ENCODE peak calls at places on chromosomes 16 and 17, in seven cellular contexts. T is endothelial cell; R is NCI-H1694 treated with DMSO at 0.1 percent for 48 hours; P is NCI-H774; Y is naive thymus-derived CD4-positive, alpha-beta T cell; I is renal cortical epithelial cell; X is stimulated activated CD8-positive, alpha-beta memory T cell treated with anti-CD3 and anti-CD28 coated beads, Interleukin-7, amount 100 ng/mL, for 24 hours. L is an unnamed sample.

GRCh38 chr17:45110676-45111611 is 21.4 kb downstream of the PLCD3 start:
- DNase-seq in R (no peak), T (no peak), P (no peak), I (peak; percentile 33), Y (no peak), X (no peak), L (peak; percentile 60)

GRCh38 chr16:1493746-1494094 is 560 bp downstream of the TELO2 start:
- DNase-seq in I (no peak), Y (no peak), R (no peak), X (no peak), T (no peak), P (no peak), L (peak; percentile 66)

GRCh38 chr16:49854227-49855203 is 1.4 kb downstream of the ZNF423 start:
- DNase-seq in X (no peak), T (peak; percentile 65), Y (no peak), P (no peak), I (no peak), R (no peak), L (peak; percentile 78)

GRCh38 chr16:88306411-88306810 is 76.3 kb upstream of the ZNF469 start:
- DNase-seq in R (no peak), Y (no peak), T (no peak), P (no peak), I (no peak), X (no peak), L (peak; percentile 9)

GRCh38 chr16:28910046-28911031 is 14.7 kb downstream of the RABEP2 start:
- DNase-seq in P (no peak), Y (no peak), R (no peak), I (no peak), X (no peak), T (no peak), L (no peak)

GRCh38 chr16:56600398-56600999 is 7.9 kb upstream of the MT2A start:
- DNase-seq in X (no peak), I (peak; percentile 30), Y (no peak), T (peak; percentile 47), R (peak; percentile 38), P (no peak), L (peak; percentile 28)

GRCh38 chr16:22300427-22301071 is 3.3 kb downstream of the POLR3E start:
- DNase-seq in P (no peak), X (no peak), R (peak; percentile 39), T (peak; percentile 59), I (peak; percentile 46), Y (peak; percentile 27), L (peak; percentile 62)

GRCh38 chr17:4234406-4234805 is 29.4 kb downstream of the ANKFY1 start:
- DNase-seq in X (no peak), I (no peak), P (no peak), Y (no peak), T (no peak), R (no peak), L (no peak)

GRCh38 chr17:57092171-57092570 is 7.1 kb downstream of the AKAP1 start:
- DNase-seq in I (no peak), P (no peak), X (no peak), Y (no peak), T (no peak), R (no peak), L (no peak)

GRCh38 chr16:3645504-3646347 is 8.8 kb upstream of the DNASE1 start:
- DNase-seq in X (no peak), T (no peak), P (peak; percentile 35), I (peak; percentile 75), R (no peak), Y (no peak), L (no peak)

GRCh38 chr16:89575247-89576172 is at the start of gene CPNE7:
- DNase-seq in P (no peak), T (no peak), X (no peak), R (no peak), Y (no peak), I (no peak), L (peak; percentile 16)

GRCh38 chr17:67200727-67201301 is 44.2 kb downstream of the HELZ start:
- DNase-seq in R (no peak), I (no peak), X (no peak), Y (no peak), T (no peak), P (no peak), L (no peak)

L was measured in psoas muscle.